ENCODE peak calls at places on chromosomes 11 and 22, in six cellular contexts. I is endothelial cell of umbilical vein, F is K562, Z is GM12878, J is HepG2, V is A549. O is an unnamed sample.

GRCh38 chr11:128865490-128865889 is 1.6 kb downstream of the KCNJ1 start:
- DNase-seq in I (no peak), F (no peak), Z (no peak), J (no peak), V (no peak), O (no peak)

GRCh38 chr11:107704432-107704831 is 7.4 kb downstream of the SLN start:
- DNase-seq in I (no peak), F (no peak), Z (no peak), J (no peak), V (no peak), O (no peak)

GRCh38 chr11:57482782-57483569 is 22.6 kb downstream of the RTN4RL2 start:
- DNase-seq in I (peak), F (no peak), Z (no peak), J (no peak), V (peak), O (peak)

GRCh38 chr22:24975813-24976341 is 23.4 kb downstream of the KIAA1671 start:
- DNase-seq in I (no peak), F (no peak), Z (no peak), J (no peak), V (no peak), O (no peak)

GRCh38 chr22:48302657-48303359 is 1524.9 kb downstream of the BRD1 start:
- DNase-seq in I (no peak), F (no peak), Z (no peak), J (no peak), V (no peak), O (no peak)

GRCh38 chr11:112042161-112042960 is 17.2 kb downstream of the DLAT start:
- DNase-seq in I (peak), F (peak), Z (no peak), J (no peak), V (no peak), O (peak)

GRCh38 chr11:115774756-115775155 is 270.5 kb upstream of the CADM1 start:
- DNase-seq in I (no peak), F (no peak), Z (no peak), J (no peak), V (no peak), O (no peak)

GRCh38 chr11:19351426-19351825 is 110.7 kb upstream of the E2F8 start:
- DNase-seq in I (no peak), F (no peak), Z (no peak), J (no peak), V (no peak), O (no peak)

GRCh38 chr11:114091791-114092397 is 32.4 kb downstream of the ZBTB16 start:
- DNase-seq in I (peak), F (no peak), Z (no peak), J (peak), V (no peak), O (peak)

GRCh38 chr22:18966748-18967147 is 30.7 kb upstream of the PRODH start:
- DNase-seq in I (no peak), F (no peak), Z (no peak), J (no peak), V (no peak), O (no peak)

GRCh38 chr11:122180435-122180834 is 64.4 kb upstream of the BLID start:
- DNase-seq in I (peak), F (no peak), Z (no peak), J (no peak), V (no peak), O (peak)

GRCh38 chr11:2462986-2463765 is 18.4 kb downstream of the KCNQ1 start:
- DNase-seq in I (no peak), F (no peak), Z (no peak), J (peak), V (no peak), O (no peak)

GRCh38 chr11:104892723-104893511 is 5.3 kb downstream of the CASP12 start:
- DNase-seq in I (peak), F (no peak), Z (no peak), J (no peak), V (no peak), O (no peak)

GRCh38 chr11:19751055-19751454 is 38.4 kb downstream of the NAV2 start:
- DNase-seq in I (no peak), F (no peak), Z (no peak), J (no peak), V (no peak), O (no peak)

GRCh38 chr11:16893456-16894076 is 120.6 kb downstream of the PLEKHA7 start:
- DNase-seq in I (no peak), F (no peak), Z (no peak), J (no peak), V (no peak), O (no peak)

DNA sequence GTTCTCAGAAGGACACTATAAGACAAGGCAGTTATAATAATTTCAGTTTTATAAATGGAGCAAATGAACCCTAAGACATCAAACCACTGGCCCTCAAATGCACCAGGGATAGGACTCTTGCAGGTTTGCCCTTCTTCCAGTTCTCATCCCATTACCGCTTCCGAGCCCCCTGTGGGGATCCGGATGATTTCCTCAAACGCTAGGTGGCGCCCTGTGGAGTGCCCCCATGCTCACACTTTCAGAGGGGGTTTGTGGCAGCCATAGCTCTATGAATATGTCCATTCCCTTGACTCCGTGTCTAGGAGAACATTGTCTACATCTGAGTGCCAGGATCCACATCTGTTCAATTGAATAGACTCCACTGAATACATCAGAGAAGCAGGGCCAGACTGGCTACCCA is 816.3 kb downstream of the NTM start:
- DNase-seq in I (no peak), F (peak), Z (no peak), J (no peak), V (no peak), O (no peak)
- TF ChIP-seq CTCF in I (no peak), F (no peak), Z (peak), J (peak), V (no peak), O (peak)

GRCh38 chr11:93002380-93002779 is 32.9 kb downstream of the MTNR1B start:
- DNase-seq in I (no peak), F (no peak), Z (no peak), J (no peak), V (no peak), O (no peak)

GRCh38 chr11:93001812-93002211 is 32.4 kb downstream of the MTNR1B start:
- DNase-seq in I (no peak), F (no peak), Z (no peak), J (no peak), V (no peak), O (no peak)

GRCh38 chr11:93000511-93001476 is 31.3 kb downstream of the MTNR1B start:
- DNase-seq in I (peak), F (no peak), Z (no peak), J (peak), V (peak), O (peak)

DNA sequence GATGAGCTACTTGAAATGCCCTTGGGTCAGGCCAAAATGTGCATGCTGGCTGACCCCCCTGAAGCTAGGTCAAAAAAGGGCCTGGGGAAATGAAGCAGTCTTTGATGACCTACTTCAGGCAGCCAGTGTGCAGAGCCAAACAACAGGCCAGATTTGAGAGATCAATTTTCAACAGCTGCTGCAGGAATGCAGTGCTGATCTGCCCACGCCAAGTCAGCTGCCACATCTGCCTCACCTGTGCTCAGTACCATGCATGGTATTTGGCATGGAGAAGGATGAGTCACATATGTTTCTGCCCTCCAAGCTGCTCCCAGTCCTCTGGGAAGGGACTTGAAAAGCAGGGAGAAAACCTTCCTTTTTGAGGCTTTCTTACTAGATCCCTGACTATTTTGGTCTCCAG is 35.8 kb downstream of the MTNR1B start:
- DNase-seq in I (no peak), F (no peak), Z (no peak), J (no peak), V (no peak), O (no peak)
- TF ChIP-seq MYC in I (no peak), F (no peak), Z (no peak), J (no peak), V (no peak), O (no peak)

DNA sequence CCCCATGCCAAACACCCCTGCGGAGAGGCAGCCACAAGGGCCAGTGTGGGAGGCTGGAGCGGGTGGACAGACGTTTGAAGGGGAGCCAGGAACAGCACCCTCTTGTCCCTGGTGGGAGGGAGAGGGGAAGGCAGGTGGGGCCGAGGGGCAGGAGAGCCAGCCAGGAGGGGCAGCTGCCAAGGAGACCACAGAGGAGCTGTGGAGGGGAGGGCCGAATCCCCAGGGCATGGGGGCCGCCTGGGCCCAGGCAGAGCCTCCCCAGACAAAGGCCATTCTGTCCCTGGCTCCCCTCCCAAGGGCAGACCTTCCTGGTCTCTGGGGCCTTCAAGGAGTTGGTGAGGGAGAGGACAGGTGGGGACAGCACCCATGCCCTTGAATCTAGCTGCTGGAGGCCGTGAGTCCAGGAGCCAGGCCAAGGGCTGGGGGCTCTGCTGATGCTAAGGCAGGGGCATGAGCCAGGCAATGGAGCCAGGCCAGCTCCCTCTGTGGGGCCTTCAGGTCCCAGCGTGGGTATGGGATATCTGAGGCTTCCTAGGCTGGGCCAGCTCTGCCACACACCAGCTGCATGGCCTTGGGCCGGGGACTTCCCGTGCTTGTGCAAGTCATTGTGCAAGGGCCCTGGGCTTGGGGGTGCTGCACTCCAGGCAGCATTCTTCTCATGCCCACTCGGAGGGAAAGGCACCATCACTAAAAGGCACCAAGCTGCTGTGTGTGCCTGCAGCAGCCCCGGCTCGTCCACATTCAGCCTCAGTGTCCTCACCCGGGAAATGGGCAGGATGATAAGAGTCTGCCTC is 11.4 kb downstream of the EMID1 start:
- DNase-seq in I (no peak), F (peak), Z (no peak), J (peak), V (no peak), O (peak)
- TF ChIP-seq POLR2A in I (no peak), F (no peak), Z (no peak), J (no peak), V (no peak), O (no peak)

DNA sequence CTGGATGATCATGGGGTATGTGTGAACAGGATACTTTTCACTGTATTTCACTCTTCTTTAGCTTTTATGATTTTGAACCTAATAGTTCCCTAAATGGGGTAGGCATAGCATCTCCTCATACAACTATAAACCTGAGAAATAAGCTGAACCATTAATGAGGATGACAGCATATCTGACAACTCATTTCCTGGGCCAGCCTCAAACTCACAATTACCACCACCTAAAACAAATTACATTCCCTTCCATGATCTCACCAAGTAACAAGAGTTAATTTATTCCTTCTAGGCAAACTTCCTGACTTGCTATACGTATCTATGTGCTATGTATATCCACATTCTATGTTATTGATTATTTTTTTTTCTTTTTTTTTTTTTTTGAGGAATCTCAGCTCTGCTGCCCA is 23.0 kb downstream of the SIK3 start:
- DNase-seq in I (no peak), F (no peak), Z (no peak), J (no peak), V (no peak), O (peak)
- TF ChIP-seq CTCF in I (no peak), F (no peak), Z (no peak), J (no peak), V (no peak), O (no peak)

GRCh38 chr22:36027579-36027959 is 1.1 kb downstream of the RBFOX2 start:
- DNase-seq in I (no peak), F (no peak), Z (no peak), J (no peak), V (peak), O (peak)
- TF ChIP-seq MYC in I (no peak), F (no peak), Z (no peak), J (no peak), V (no peak), O (no peak)

DNA sequence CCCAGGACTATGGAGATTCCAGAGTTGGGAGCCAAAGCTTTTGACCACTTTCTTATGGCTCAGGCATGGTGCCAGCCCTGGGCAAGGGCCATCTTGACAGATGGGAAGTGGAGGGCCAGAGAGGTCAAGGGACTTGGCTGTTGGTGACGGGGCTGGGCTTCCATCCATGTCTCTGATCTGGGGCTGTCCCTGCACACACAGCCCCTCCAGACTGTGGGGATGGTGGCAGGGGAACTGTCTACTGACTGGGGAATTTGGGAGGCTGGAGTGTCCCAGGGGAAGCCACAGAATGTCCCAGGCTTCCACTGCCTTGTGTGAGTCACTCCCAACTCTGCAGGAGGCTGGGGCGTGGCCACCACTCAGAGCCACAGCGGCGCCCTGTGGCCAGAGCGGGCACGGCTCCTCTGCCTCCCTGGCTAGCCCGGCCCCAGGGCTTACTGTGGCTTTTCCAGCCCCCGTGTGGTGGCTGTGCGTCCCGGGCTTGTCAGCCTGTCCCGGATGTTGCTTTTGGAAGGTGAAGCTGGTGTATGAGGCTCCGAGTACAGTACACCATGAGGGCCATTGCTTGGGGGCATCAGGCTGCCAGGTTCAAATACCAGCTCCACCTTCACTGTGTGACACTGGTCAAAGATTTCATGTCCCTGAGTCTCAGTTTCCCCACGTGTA is 19.6 kb downstream of the C22orf23 start:
- DNase-seq in I (peak), F (peak), Z (peak), J (peak), V (peak), O (peak)
- TF ChIP-seq POLR2A in I (peak), F (no peak), Z (no peak), J (no peak), V (no peak), O (no peak)

GRCh38 chr22:35350539-35351503 is 30.1 kb upstream of the HMOX1 start:
- DNase-seq in I (peak), F (peak), Z (peak), J (peak), V (peak), O (peak)

GRCh38 chr22:35354068-35354467 is 26.8 kb upstream of the HMOX1 start:
- DNase-seq in I (no peak), F (no peak), Z (no peak), J (no peak), V (no peak), O (no peak)

GRCh38 chr22:35349704-35350538 is 31.0 kb upstream of the HMOX1 start:
- DNase-seq in I (no peak), F (no peak), Z (no peak), J (no peak), V (no peak), O (no peak)

GRCh38 chr22:35353318-35353717 is 27.6 kb upstream of the HMOX1 start:
- DNase-seq in I (no peak), F (no peak), Z (no peak), J (no peak), V (no peak), O (no peak)

DNA sequence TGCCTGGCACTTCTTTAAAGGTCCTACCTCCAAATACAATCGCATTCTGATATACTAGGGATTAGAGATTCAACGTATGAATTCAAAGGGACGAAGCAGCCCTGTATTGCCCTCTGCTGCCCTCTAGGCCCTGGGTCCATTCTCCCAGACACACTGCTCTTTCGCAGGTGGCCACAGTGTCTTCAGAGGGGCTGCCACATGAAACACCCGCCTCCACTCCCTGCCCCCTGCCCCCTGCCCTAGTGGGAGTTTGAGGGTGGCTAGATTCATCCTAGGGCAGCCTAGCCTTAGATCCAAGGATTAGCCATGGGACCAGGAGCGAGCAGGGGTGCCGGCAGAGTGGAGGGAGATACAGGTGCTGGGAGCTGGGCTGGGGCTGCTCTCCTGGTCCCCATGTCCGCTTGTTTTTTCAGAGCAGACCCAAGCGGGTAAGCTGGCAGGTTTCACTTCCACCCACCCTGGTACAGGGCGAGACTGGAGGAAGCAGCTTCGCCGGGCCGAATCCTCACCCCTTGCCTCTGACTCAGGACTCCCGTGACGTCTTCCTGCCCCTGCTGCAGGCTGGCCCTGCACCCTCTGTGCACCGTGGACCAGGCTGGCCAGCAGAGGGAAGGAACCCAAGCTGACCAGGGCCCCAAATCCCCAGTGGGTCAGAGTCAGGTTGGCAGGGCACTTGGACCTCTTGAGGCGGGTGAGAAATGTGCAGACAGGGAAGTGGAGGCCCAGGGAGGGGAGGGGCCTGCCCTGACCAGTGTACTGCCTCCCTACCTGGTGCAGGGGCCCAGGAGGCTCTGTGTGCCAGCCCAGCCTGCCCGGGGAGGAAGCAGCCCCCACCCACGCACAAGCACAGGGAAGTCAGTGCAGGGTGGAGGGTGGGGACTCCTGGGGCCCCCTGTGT is 28.4 kb upstream of the HMOX1 start:
- DNase-seq in I (peak), F (no peak), Z (no peak), J (peak), V (peak), O (peak)
- TF ChIP-seq CTCF in I (no peak), F (peak), Z (peak), J (peak), V (peak), O (peak)

GRCh38 chr11:63240791-63241379 is 2.5 kb downstream of the SLC22A25 start:
- DNase-seq in I (no peak), F (no peak), Z (no peak), J (peak), V (no peak), O (no peak)

GRCh38 chr11:63244862-63245261 is 1.5 kb upstream of the SLC22A25 start:
- DNase-seq in I (no peak), F (no peak), Z (no peak), J (peak), V (no peak), O (no peak)

GRCh38 chr11:63243533-63243932 is at the start of gene SLC22A25:
- DNase-seq in I (peak), F (no peak), Z (no peak), J (no peak), V (no peak), O (peak)

GRCh38 chr11:63240098-63240497 is 3.3 kb downstream of the SLC22A25 start:
- DNase-seq in I (no peak), F (no peak), Z (no peak), J (no peak), V (no peak), O (no peak)

DNA sequence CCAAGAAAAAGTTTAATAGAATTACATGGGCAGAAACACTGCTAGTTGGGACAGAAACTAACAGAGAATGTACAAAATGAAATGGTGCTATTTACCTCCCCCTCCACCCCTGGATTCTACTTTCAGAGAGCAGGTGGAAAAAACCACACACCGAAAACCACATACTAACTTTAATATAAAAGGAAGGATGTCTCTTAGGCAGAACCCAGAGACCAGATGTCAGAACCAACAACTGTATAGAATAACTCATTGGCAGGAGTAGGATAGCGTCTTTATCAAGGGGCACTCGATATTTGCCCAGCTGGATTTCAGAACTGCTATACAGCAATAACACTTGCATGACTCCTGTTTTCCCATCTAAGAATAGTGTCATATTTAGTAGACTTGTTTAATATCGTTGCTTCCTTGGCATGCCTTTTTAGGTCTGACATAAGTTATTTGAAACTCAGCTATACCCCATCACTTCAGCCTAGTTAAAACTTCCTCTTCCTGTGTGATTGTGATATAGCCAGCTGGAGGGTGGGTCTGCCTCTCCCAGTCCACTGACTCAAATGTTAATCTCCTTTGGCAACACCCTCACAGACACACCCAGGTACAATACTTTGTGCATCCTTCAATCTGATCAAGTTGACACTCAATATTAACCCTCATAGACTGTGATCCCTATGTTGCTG is 1.2 kb downstream of the SLC22A25 start:
- DNase-seq in I (no peak), F (no peak), Z (no peak), J (no peak), V (no peak), O (no peak)
- TF ChIP-seq MYC in I (no peak), F (no peak), Z (no peak), J (no peak), V (no peak), O (no peak)